ENCODE peak calls at places on chromosomes 1 and 21, in eight cellular contexts. I, H, N, Y, G, Z, V and T are unnamed samples.

GRCh38 chr1:167173516-167174184 is 47.0 kb upstream of the POU2F1 start:
- DNase-seq in H (no peak), Y (no peak), G (no peak), N (no peak), I (no peak), V (no peak), Z (no peak), T (no peak)

GRCh38 chr21:16305686-16306085 is 575.9 kb downstream of the USP25 start:
- DNase-seq in H (no peak), V (no peak), I (no peak), N (no peak), Y (no peak), G (no peak), Z (no peak), T (no peak)

GRCh38 chr1:20185834-20186782 is at the start of the genes PLA2G2C and UBXN10:
- DNase-seq in Z (no peak), V (peak; percentile 74), Y (peak; percentile 88), H (peak; percentile 83), N (no peak), I (peak; percentile 84), G (peak; percentile 39), T (peak; percentile 52)

GRCh38 chr21:42413093-42413492 is 9.4 kb downstream of the UBASH3A start:
- DNase-seq in Y (no peak), N (no peak), Z (no peak), G (no peak), V (no peak), I (no peak), H (no peak), T (no peak)

GRCh38 chr1:197391303-197392226 is 123.5 kb downstream of the CRB1 start:
- DNase-seq in N (no peak), Z (no peak), V (no peak), G (no peak), Y (no peak), I (no peak), H (no peak), T (no peak)

GRCh38 chr21:40146201-40146890 is 279.1 kb downstream of the PCP4 start:
- DNase-seq in Y (no peak), N (no peak), Z (no peak), I (no peak), H (no peak), G (no peak), V (no peak), T (no peak)

GRCh38 chr21:42739061-42739931 is 85.9 kb downstream of the PDE9A start:
- DNase-seq in Z (no peak), H (no peak), I (peak; percentile 9), V (no peak), Y (peak; percentile 52), N (no peak), G (no peak), T (no peak)

GRCh38 chr1:108679586-108680213 is 12.4 kb upstream of the PRPF38B start:
- DNase-seq in I (no peak), Y (no peak), Z (no peak), H (no peak), N (no peak), V (no peak), G (no peak), T (no peak)

GRCh38 chr1:208203127-208203847 is 40.9 kb downstream of the PLXNA2 start:
- DNase-seq in I (peak; percentile 79), Y (peak; percentile 80), H (peak; percentile 68), V (no peak), G (no peak), N (peak; percentile 76), Z (peak; percentile 43), T (no peak)

GRCh38 chr1:244450597-244451538 is 841 bp downstream of the ADSS2 start:
- DNase-seq in N (peak; percentile 33), G (peak; percentile 60), H (peak; percentile 70), Z (no peak), V (peak; percentile 31), Y (peak; percentile 79), I (peak; percentile 65), T (peak; percentile 52)

GRCh38 chr21:31529406-31529805 is 130.1 kb upstream of the SOD1 start:
- DNase-seq in N (no peak), Z (no peak), V (no peak), H (no peak), I (no peak), Y (no peak), G (no peak), T (no peak)

GRCh38 chr1:223425550-223425949 is 32.3 kb downstream of the CCDC185 start:
- DNase-seq in Z (no peak), N (no peak), H (no peak), G (no peak), V (no peak), Y (no peak), I (no peak), T (no peak)

GRCh38 chr1:116498789-116499628 is 71.8 kb downstream of the CD58 start:
- DNase-seq in H (no peak), Z (no peak), N (peak; percentile 66), V (peak; percentile 82), Y (peak; percentile 56), I (peak; percentile 64), G (peak; percentile 80), T (peak; percentile 79)

GRCh38 chr1:163178628-163179027 is 24.1 kb downstream of the RGS5 start:
- DNase-seq in Z (no peak), Y (no peak), I (no peak), G (no peak), V (no peak), H (no peak), N (no peak), T (no peak)

GRCh38 chr21:37863842-37864241 is 52.4 kb downstream of the KCNJ6 start:
- DNase-seq in Y (no peak), G (no peak), Z (no peak), I (no peak), V (no peak), N (no peak), H (peak; percentile 51), T (no peak)

GRCh38 chr21:45957551-45957950 is 24.0 kb upstream of the COL6A1 start:
- DNase-seq in Z (no peak), V (no peak), N (no peak), G (no peak), I (no peak), H (no peak), Y (no peak), T (no peak)

GRCh38 chr21:45951676-45952075 is 29.9 kb upstream of the COL6A1 start:
- DNase-seq in N (no peak), Z (no peak), Y (no peak), G (peak; percentile 2), I (no peak), H (no peak), V (no peak), T (no peak)

GRCh38 chr21:45952974-45953373 is 28.6 kb upstream of the COL6A1 start:
- DNase-seq in N (no peak), V (no peak), H (no peak), Y (no peak), I (no peak), G (no peak), Z (no peak), T (no peak)

GRCh38 chr21:45954921-45955320 is 26.6 kb upstream of the COL6A1 start:
- DNase-seq in H (no peak), Z (no peak), Y (no peak), G (no peak), N (no peak), I (no peak), V (no peak), T (no peak)

DNA sequence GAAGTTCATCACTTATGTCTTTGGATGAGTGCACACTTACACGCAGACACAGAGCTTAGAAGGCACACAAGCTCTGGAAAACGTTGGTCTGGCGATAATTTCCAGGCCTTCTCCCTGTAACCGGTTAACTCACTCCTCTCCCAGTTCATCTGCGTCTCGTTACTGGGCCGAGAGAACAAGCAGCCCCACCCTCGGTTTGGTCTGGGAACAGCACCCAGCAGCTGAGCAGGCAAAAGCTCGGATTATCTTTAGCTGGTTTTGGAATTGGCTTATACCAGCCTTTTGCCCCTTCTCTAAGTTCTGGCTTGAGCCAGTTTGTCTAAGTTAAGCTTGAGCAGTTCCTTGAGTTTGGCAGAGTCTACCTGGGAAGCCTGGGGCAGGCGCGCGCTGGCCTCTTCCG is 27.3 kb upstream of the COL6A1 start:
- DNase-seq in H (no peak), Y (no peak), N (no peak), G (peak; percentile 51), Z (no peak), I (no peak), V (peak; percentile 61), T (no peak)
- TF ChIP-seq CTCF in H (peak; percentile 8), Y (no peak), N (no peak), G (peak; percentile 54), Z (no peak), I (peak; percentile 24), V (peak; percentile 40), T (no peak)

GRCh38 chr1:212186427-212187207 is 98.6 kb upstream of the PPP2R5A start:
- DNase-seq in G (no peak), V (no peak), Y (no peak), I (peak; percentile 30), N (no peak), Z (no peak), H (no peak), T (no peak)

GRCh38 chr1:212189352-212189738 is 95.9 kb upstream of the PPP2R5A start:
- DNase-seq in H (no peak), Z (no peak), G (no peak), Y (no peak), N (no peak), I (no peak), V (no peak), T (no peak)

GRCh38 chr1:212188599-212189351 is 96.4 kb upstream of the PPP2R5A start:
- DNase-seq in Z (no peak), N (no peak), Y (no peak), I (no peak), H (no peak), G (no peak), V (no peak), T (no peak)

GRCh38 chr1:212192261-212192998 is 92.8 kb upstream of the PPP2R5A start:
- DNase-seq in Y (no peak), Z (no peak), G (no peak), N (no peak), I (no peak), H (no peak), V (no peak), T (no peak)

DNA sequence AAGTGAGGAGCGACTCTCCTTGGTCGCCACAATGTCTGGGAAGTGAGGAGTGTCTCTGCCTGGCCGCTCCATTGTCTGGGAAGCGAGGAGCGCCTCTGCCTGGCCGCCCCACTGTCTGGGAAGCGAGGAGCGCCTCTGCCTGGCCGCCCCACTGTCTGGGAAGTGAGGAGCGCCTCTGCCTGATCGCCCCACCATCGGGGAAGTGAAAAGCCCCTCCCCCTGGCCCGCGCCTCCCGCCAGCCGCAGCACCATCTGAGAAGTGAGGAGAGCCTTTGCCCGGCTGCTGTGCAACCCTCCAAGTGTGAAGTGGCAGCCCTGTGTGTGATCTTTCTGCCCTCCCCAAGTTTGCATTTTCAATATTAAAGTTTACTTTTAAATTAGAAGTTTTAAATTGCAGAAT is 95.0 kb upstream of the PPP2R5A start:
- DNase-seq in G (no peak), H (no peak), Z (no peak), I (no peak), V (peak; percentile 36), N (no peak), Y (no peak), T (no peak)
- TF ChIP-seq CTCF in G (no peak), H (no peak), Z (no peak), I (no peak), V (no peak), N (no peak), Y (no peak), T (no peak)

GRCh38 chr1:183956559-183957188 is 80.9 kb downstream of the COLGALT2 start:
- DNase-seq in N (no peak), H (no peak), Z (no peak), V (no peak), I (peak; percentile 30), G (no peak), Y (no peak), T (no peak)
- TF ChIP-seq CTCF in N (peak; percentile 9), H (peak; percentile 20), Z (no peak), V (no peak), I (no peak), G (no peak), Y (no peak), T (no peak)

GRCh38 chr1:189859385-189859977 is 618.2 kb downstream of the BRINP3 start:
- DNase-seq in H (no peak), Z (no peak), V (peak; percentile 67), I (peak; percentile 7), G (peak; percentile 51), Y (no peak), N (no peak), T (peak; percentile 14)
- TF ChIP-seq CTCF in H (peak; percentile 35), Z (no peak), V (peak; percentile 80), I (peak; percentile 14), G (peak; percentile 91), Y (peak; percentile 26), N (no peak), T (peak; percentile 78)